ENCODE peak calls at places on chromosomes 12 and 14, in seven cellular contexts. S is MM.1S; P is body of pancreas; V is CD4-positive, alpha-beta memory T cell; C is neural progenitor cell; I is pancreas; O is ovary. B is an unnamed sample. For H3K4me1, the result is how much of the 10 kb centered on the place peaks cover.

GRCh38 chr14:61341275-61342210 is 20.2 kb downstream of the PRKCH start:
- DNase-seq in V (no peak), I (no peak), S (no peak), O (no peak), C (no peak), P (no peak), B (no peak)

GRCh38 chr12:122460061-122460460 is 37.6 kb upstream of the CLIP1 start:
- DNase-seq in O (no peak), S (no peak), P (no peak), C (no peak), I (no peak), V (no peak), B (no peak)

GRCh38 chr14:78904094-78904493 is 733.9 kb downstream of the NRXN3 start:
- DNase-seq in I (no peak), P (no peak), C (no peak), S (no peak), V (no peak), O (no peak), B (no peak)

GRCh38 chr14:78863143-78863542 is 693.0 kb downstream of the NRXN3 start:
- DNase-seq in I (no peak), P (no peak), V (no peak), C (peak), O (no peak), S (peak), B (no peak)

GRCh38 chr12:13373803-13374202 is 177.3 kb downstream of the EMP1 start:
- DNase-seq in O (no peak), I (no peak), V (no peak), P (no peak), C (no peak), S (no peak), B (no peak)

GRCh38 chr14:61502459-61503093 is 181.2 kb downstream of the PRKCH start:
- DNase-seq in C (no peak), P (no peak), I (no peak), V (no peak), O (no peak), S (no peak), B (no peak)

GRCh38 chr12:129532707-129533499 is 370.9 kb downstream of the TMEM132D start:
- DNase-seq in C (peak), O (no peak), S (no peak), I (no peak), P (no peak), V (no peak), B (no peak)

GRCh38 chr12:132250707-132251106 is 78.7 kb downstream of the GALNT9 start:
- DNase-seq in C (no peak), P (no peak), O (no peak), S (no peak), I (no peak), V (no peak), B (no peak)

GRCh38 chr12:104668274-104668718 is 211.5 kb downstream of the CHST11 start:
- DNase-seq in V (no peak), P (no peak), I (no peak), C (no peak), S (no peak), O (peak), B (peak)

GRCh38 chr12:113445544-113446176 is 23.5 kb downstream of the SDSL start:
- DNase-seq in I (no peak), S (peak), P (no peak), O (no peak), C (no peak), V (no peak), B (no peak)

GRCh38 chr14:32694795-32695449 is 243.8 kb upstream of the NPAS3 start:
- DNase-seq in V (no peak), O (no peak), I (no peak), C (no peak), P (no peak), S (peak), B (no peak)

GRCh38 chr12:120718055-120718454 is 7.6 kb upstream of the ACADS start:
- DNase-seq in C (no peak), O (no peak), I (no peak), P (no peak), V (no peak), S (no peak), B (no peak)

GRCh38 chr12:26026713-26027112 is 68.2 kb downstream of the RASSF8 start:
- DNase-seq in O (no peak), P (no peak), I (no peak), C (no peak), V (no peak), S (no peak), B (no peak)

GRCh38 chr12:18502422-18502821 is 235.4 kb downstream of the PLCZ1 start:
- DNase-seq in O (no peak), V (no peak), S (no peak), I (no peak), P (no peak), C (no peak), B (peak)

GRCh38 chr14:96901227-96901626 is 104.0 kb downstream of the VRK1 start:
- DNase-seq in C (no peak), O (no peak), V (no peak), P (no peak), I (no peak), S (peak), B (no peak)

GRCh38 chr14:101980700-101981099 is 16.3 kb downstream of the DYNC1H1 start:
- DNase-seq in I (peak), S (no peak), V (no peak), P (peak), C (no peak), O (peak), B (no peak)

GRCh38 chr14:22394616-22395015 is 194.4 kb downstream of the DAD1 start:
- DNase-seq in O (no peak), V (no peak), I (no peak), S (no peak), P (no peak), C (no peak), B (no peak)

GRCh38 chr12:70983692-70984091 is 63.2 kb upstream of the PTPRR start:
- DNase-seq in P (no peak), C (peak), I (no peak), V (no peak), S (no peak), O (no peak), B (no peak)

GRCh38 chr12:28938581-28939301 is 210.3 kb upstream of the FAR2 start:
- DNase-seq in V (no peak), O (no peak), I (no peak), C (no peak), S (no peak), P (no peak), B (no peak)

GRCh38 chr12:106106892-106107291 is 31.9 kb downstream of the NUAK1 start:
- DNase-seq in C (peak), I (no peak), O (no peak), S (no peak), P (no peak), V (no peak), B (no peak)

GRCh38 chr12:1582709-1583050 is 11.7 kb downstream of the FBXL14 start:
- DNase-seq in C (no peak), O (no peak), V (no peak), S (no peak), I (no peak), P (no peak), B (no peak)

GRCh38 chr14:63078606-63079005 is 33.3 kb upstream of the KCNH5 start:
- DNase-seq in V (no peak), I (no peak), O (no peak), P (no peak), S (no peak), C (no peak), B (no peak)

GRCh38 chr12:575948-576612 is 87.2 kb downstream of the NINJ2 start:
- DNase-seq in S (peak), P (peak), I (peak), C (peak), V (peak), O (peak), B (peak)

GRCh38 chr12:27653661-27654060 is 42.6 kb upstream of the REP15 start:
- DNase-seq in S (peak), C (no peak), I (no peak), P (no peak), V (no peak), O (no peak), B (no peak)

GRCh38 chr12:119178544-119179334 is at the start of gene HSPB8:
- DNase-seq in S (no peak), C (peak), I (peak), V (no peak), P (peak), O (peak), B (no peak)

GRCh38 chr14:85934886-85935254 is 404.9 kb downstream of the FLRT2 start:
- DNase-seq in I (no peak), C (no peak), V (no peak), O (no peak), S (peak), P (no peak), B (peak)

DNA sequence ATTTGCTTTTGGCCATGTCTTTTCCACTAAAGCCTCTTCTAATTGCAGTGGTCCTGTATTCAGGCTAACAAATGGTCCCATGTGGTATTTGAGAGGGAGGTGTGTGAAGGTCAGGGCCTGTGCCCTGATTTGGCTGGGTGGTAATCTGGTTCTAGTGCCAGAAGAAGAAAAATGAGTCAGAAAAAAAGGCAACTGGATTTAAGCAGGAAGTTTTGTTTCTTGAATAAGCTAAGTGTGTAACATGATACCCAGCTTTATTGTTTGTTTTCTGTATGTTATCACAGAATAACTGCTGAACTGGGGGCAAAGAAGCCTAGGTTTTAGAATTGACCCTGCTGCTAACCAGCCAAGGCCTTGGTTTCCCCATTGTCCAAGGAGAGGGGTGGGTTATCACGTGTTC is 134.0 kb downstream of the ANO6 start:
- DNase-seq in P (no peak), I (no peak), V (no peak), S (no peak), C (no peak), O (no peak), B (no peak)
- H3K27ac ChIP-seq in P (peak), I (no peak), V (no peak), S (no peak), C (no peak), O (peak), B (no peak)

GRCh38 chr12:52497975-52498374 is 4.9 kb upstream of the KRT6A start:
- DNase-seq in S (no peak), P (no peak), C (no peak), V (no peak), I (no peak), O (no peak), B (no peak)

GRCh38 chr12:52498971-52499370 is 5.9 kb upstream of the KRT6A start:
- DNase-seq in S (no peak), C (no peak), P (no peak), O (no peak), V (no peak), I (no peak), B (no peak)

GRCh38 chr12:52499836-52500560 is 6.9 kb upstream of the KRT6A start:
- DNase-seq in S (no peak), I (no peak), C (no peak), V (no peak), P (no peak), O (no peak), B (no peak)

GRCh38 chr12:52496590-52497071 is 3.6 kb upstream of the KRT6A start:
- DNase-seq in C (peak), I (no peak), O (no peak), V (no peak), S (no peak), P (no peak), B (no peak)

GRCh38 chr12:52501490-52501889 is 8.4 kb upstream of the KRT6A start:
- DNase-seq in C (no peak), P (no peak), O (no peak), S (no peak), I (no peak), V (no peak), B (no peak)
- H3K4me1 ChIP-seq in C (under half), P (under half), O (under half), S (under half), I (under half), V (under half), B (under half)

GRCh38 chr14:29528889-29529288 is 398.8 kb downstream of the PRKD1 start:
- DNase-seq in S (no peak), P (no peak), I (no peak), V (no peak), O (no peak), C (no peak), B (no peak)
- H3K4me3 ChIP-seq in S (no peak), P (no peak), I (no peak), V (no peak), O (no peak), C (no peak), B (no peak)

DNA sequence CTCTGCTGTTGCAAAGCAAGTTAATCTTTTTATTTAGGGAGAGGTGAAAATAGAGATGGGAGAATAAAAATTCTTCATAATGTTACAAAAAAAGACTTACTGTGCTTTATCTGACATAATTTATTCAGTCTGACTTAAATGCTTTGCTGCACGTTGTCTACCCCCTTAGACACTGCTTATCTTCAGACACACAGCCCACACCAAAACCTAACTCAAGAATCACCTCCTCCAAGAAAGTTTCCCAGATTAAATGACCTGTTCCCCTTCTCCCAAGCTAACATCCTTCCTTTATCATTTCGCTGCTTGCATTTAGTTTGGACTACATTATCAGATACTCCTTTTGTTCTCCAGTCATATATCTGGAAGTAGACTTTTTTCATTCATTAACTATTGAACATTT is 3.8 kb downstream of the OSBPL8 start:
- DNase-seq in C (no peak), P (no peak), O (no peak), S (no peak), I (no peak), V (no peak), B (no peak)
- H3K27ac ChIP-seq in C (no peak), P (no peak), O (no peak), S (no peak), I (no peak), V (no peak), B (no peak)

GRCh38 chr12:116264525-116265070 is 12.9 kb downstream of the MED13L start:
- DNase-seq in I (no peak), O (no peak), C (peak), V (no peak), P (no peak), S (no peak), B (no peak)

GRCh38 chr12:116266220-116266619 is 11.3 kb downstream of the MED13L start:
- DNase-seq in C (peak), V (no peak), I (no peak), P (no peak), S (no peak), O (no peak), B (no peak)

GRCh38 chr12:116265361-116266128 is 11.9 kb downstream of the MED13L start:
- DNase-seq in C (no peak), I (no peak), P (no peak), V (no peak), O (no peak), S (no peak), B (no peak)

GRCh38 chr12:116266631-116267349 is 10.7 kb downstream of the MED13L start:
- DNase-seq in P (no peak), V (no peak), C (no peak), O (no peak), I (no peak), S (no peak), B (peak)

GRCh38 chr12:116267948-116268347 is 9.5 kb downstream of the MED13L start:
- DNase-seq in V (no peak), C (no peak), O (no peak), I (no peak), S (no peak), P (no peak), B (no peak)
- H3K4me1 ChIP-seq in V (half or more), C (half or more), O (under half), I (under half), S (under half), P (half or more), B (under half)

GRCh38 chr12:49543221-49543913 is 4.5 kb downstream of the KCNH3 start:
- DNase-seq in S (no peak), V (no peak), C (no peak), I (no peak), P (no peak), O (no peak), B (no peak)
- H3K4me3 ChIP-seq in S (no peak), V (no peak), C (no peak), I (no peak), P (no peak), O (no peak), B (no peak)

B was measured in small intestine.